ENCODE peak calls at places on chromosome 9, in four cellular contexts. R is breast epithelium, O is HCT116, L is GM12878. H is an unnamed sample.

GRCh38 chr9:111890254-111890791 is 6.3 kb upstream of the UGCG start:
- DNase-seq in L (no peak), O (no peak), R (no peak), H (no peak)

GRCh38 chr9:19975499-19975898 is 186.7 kb upstream of the SLC24A2 start:
- DNase-seq in L (no peak), R (no peak), O (no peak), H (no peak)

GRCh38 chr9:38232895-38233294 is 159.6 kb upstream of the ALDH1B1 start:
- DNase-seq in O (no peak), R (no peak), L (no peak), H (no peak)

GRCh38 chr9:75235632-75236031 is 147.3 kb downstream of the OSTF1 start:
- DNase-seq in L (no peak), O (no peak), R (no peak), H (no peak)

GRCh38 chr9:13378171-13378570 is 98.7 kb upstream of the MPDZ start:
- DNase-seq in O (no peak), L (no peak), R (no peak), H (no peak)

GRCh38 chr9:16726718-16727451 is 143.6 kb downstream of the BNC2 start:
- DNase-seq in L (no peak), O (no peak), R (peak), H (peak)

GRCh38 chr9:70924905-70925547 is 196.4 kb downstream of the TRPM3 start:
- DNase-seq in R (peak), L (no peak), O (peak), H (peak)

GRCh38 chr9:95313010-95313498 is 4.5 kb downstream of the FANCC start:
- DNase-seq in L (no peak), O (peak), R (peak), H (peak)

GRCh38 chr9:120723547-120723946 is 9.3 kb upstream of the MEGF9 start:
- DNase-seq in O (no peak), R (no peak), L (no peak), H (no peak)

GRCh38 chr9:28093141-28093540 is 519.9 kb upstream of the C9orf72 start:
- DNase-seq in R (no peak), O (no peak), L (no peak), H (no peak)

GRCh38 chr9:99112750-99113417 is 8.0 kb downstream of the TGFBR1 start:
- DNase-seq in O (no peak), R (no peak), L (no peak), H (no peak)

GRCh38 chr9:28234133-28234898 is 661.0 kb upstream of the C9orf72 start:
- DNase-seq in R (no peak), L (no peak), O (no peak), H (no peak)

GRCh38 chr9:134666801-134667200 is 25.2 kb downstream of the COL5A1 start:
- DNase-seq in R (no peak), O (no peak), L (no peak), H (no peak)

GRCh38 chr9:89608646-89609335 is 4.0 kb downstream of the GADD45G start:
- DNase-seq in L (no peak), O (no peak), R (no peak), H (no peak)

GRCh38 chr9:77384406-77384805 is 207.1 kb downstream of the VPS13A start:
- DNase-seq in R (no peak), L (no peak), O (no peak), H (no peak)

GRCh38 chr9:35679091-35679490 is 5.4 kb downstream of the CA9 start:
- DNase-seq in R (no peak), O (no peak), L (no peak), H (no peak)

GRCh38 chr9:35679766-35680330 is 6.1 kb downstream of the CA9 start:
- DNase-seq in R (no peak), O (no peak), L (no peak), H (no peak)

GRCh38 chr9:35682083-35682482 is 7.6 kb downstream of the TPM2 start:
- DNase-seq in O (no peak), R (no peak), L (no peak), H (no peak)

GRCh38 chr9:35681341-35682002 is 7.7 kb downstream of the CA9 start:
- DNase-seq in L (no peak), R (no peak), O (no peak), H (no peak)

GRCh38 chr9:35680331-35681105 is 6.8 kb downstream of the CA9 start:
- DNase-seq in R (no peak), O (no peak), L (no peak), H (no peak)
- TF ChIP-seq POLR2AphosphoS5 in R (no peak), O (no peak), L (no peak), H (no peak)

GRCh38 chr9:114382951-114383865 is 4.6 kb downstream of the AKNA start:
- DNase-seq in L (no peak), O (no peak), R (no peak), H (no peak)

GRCh38 chr9:114383866-114384231 is 3.9 kb downstream of the AKNA start:
- DNase-seq in R (no peak), L (no peak), O (no peak), H (no peak)

GRCh38 chr9:114386361-114386885 is 1.4 kb downstream of the AKNA start:
- DNase-seq in O (no peak), R (no peak), L (no peak), H (no peak)

GRCh38 chr9:114385412-114386181 is 2.2 kb downstream of the AKNA start:
- DNase-seq in L (peak), O (peak), R (peak), H (peak)

GRCh38 chr9:114384836-114385411 is 2.9 kb downstream of the AKNA start:
- DNase-seq in R (no peak), L (no peak), O (peak), H (no peak)
- H3K4me3 ChIP-seq in R (peak), L (peak), O (no peak), H (no peak)

DNA sequence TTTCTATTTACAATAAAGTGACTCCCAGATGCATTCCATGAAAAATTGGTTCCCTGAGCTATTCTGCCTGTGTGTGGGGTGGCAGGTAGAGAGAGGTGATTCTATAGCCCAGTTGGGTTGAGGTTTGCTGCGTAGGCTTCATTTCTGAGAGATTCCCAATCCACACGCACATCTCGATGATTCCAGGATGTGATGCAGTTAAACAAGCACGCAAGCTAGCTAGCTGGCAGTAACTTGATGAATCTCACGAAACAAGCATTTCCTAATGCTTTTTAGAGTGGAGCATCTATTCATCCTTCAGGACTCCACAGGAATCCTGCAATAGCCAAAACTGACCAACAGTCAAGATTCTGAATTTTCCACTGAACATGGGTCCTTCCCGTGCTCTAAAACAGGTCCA is 43.8 kb upstream of the CER1 start:
- DNase-seq in L (no peak), R (no peak), O (no peak), H (no peak)
- TF ChIP-seq POLR2AphosphoS5 in L (no peak), R (no peak), O (no peak), H (no peak)

GRCh38 chr9:80158150-80158549 is 586.4 kb downstream of the TLE4 start:
- DNase-seq in O (no peak), L (no peak), R (no peak), H (no peak)
- H3K4me3 ChIP-seq in O (no peak), L (no peak), R (no peak), H (no peak)

GRCh38 chr9:92720209-92720765 is 44.3 kb downstream of the BICD2 start:
- DNase-seq in O (no peak), L (no peak), R (peak), H (no peak)

GRCh38 chr9:92719028-92719647 is 45.5 kb downstream of the BICD2 start:
- DNase-seq in L (no peak), R (no peak), O (no peak), H (no peak)

GRCh38 chr9:92721548-92721947 is 43.1 kb downstream of the BICD2 start:
- DNase-seq in O (no peak), L (no peak), R (peak), H (no peak)

GRCh38 chr9:92722386-92723298 is 42.0 kb downstream of the BICD2 start:
- DNase-seq in L (no peak), O (no peak), R (peak), H (no peak)

GRCh38 chr9:92720807-92721535 is 43.7 kb downstream of the BICD2 start:
- DNase-seq in L (no peak), R (peak), O (no peak), H (no peak)
- TF ChIP-seq POLR2AphosphoS5 in L (no peak), R (no peak), O (no peak), H (no peak)

GRCh38 chr9:133637451-133638055 is 1.4 kb downstream of the DBH start:
- DNase-seq in L (no peak), R (no peak), O (no peak), H (no peak)
- H3K4me3 ChIP-seq in L (no peak), R (no peak), O (no peak), H (no peak)

DNA sequence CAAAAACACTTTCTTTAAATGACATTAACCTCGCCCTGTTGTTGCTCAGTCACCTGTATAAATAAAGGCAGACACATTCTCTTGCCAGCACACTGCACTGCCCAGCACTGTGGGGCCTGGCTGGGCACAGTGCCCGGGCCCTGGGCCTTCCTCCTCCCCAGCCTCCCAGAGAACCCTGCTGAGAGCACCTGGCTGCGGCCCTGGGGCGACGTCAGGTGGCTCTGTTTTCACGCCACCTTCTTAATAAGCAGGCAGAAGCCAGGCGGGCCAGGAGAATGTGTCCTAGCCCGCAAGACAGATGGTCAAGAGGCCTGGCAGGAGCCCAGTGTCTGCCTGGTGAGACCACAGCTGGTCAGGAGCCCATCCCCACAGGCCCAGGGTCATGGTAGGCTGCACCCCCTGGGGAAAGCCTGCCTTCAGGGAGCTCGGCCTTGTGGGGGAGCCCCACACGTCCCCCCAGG is 8.2 kb upstream of the AGPAT2 start:
- DNase-seq in R (peak), L (no peak), O (peak), H (peak)
- TF ChIP-seq POLR2AphosphoS5 in R (no peak), L (no peak), O (no peak), H (peak)

H was measured in prostate gland.